ENCODE peak calls at places on chromosome 3, in ten cellular contexts. One of them, this sample, is unnamed. For H3K9me3, the result is how much of the 10 kb centered on the place peaks cover.

GRCh38 chr3:57281710-57282109 is 10.8 kb downstream of the ASB14 start:
- DNase-seq in transverse colon: no peak
- DNase-seq in heart left ventricle: no peak
- DNase-seq in adrenal gland: no peak
- DNase-seq in psoas muscle: no peak
- DNase-seq in Peyer's patch: no peak
- DNase-seq in colonic mucosa: no peak
- DNase-seq in left lung: no peak
- DNase-seq in AG04450: no peak
- DNase-seq in body of pancreas: no peak
- DNase-seq in this sample: no peak

GRCh38 chr3:38805765-38806386 is 10.1 kb downstream of the SCN10A start:
- DNase-seq in adrenal gland: peak
- DNase-seq in heart left ventricle: no peak
- DNase-seq in body of pancreas: peak
- DNase-seq in psoas muscle: no peak
- DNase-seq in AG04450: peak
- DNase-seq in Peyer's patch: peak
- DNase-seq in left lung: no peak
- DNase-seq in transverse colon: peak
- DNase-seq in colonic mucosa: peak
- DNase-seq in this sample: no peak

GRCh38 chr3:100602506-100603444 is 6.6 kb upstream of the ADGRG7 start:
- DNase-seq in heart left ventricle: no peak
- DNase-seq in Peyer's patch: no peak
- DNase-seq in colonic mucosa: no peak
- DNase-seq in transverse colon: no peak
- DNase-seq in adrenal gland: no peak
- DNase-seq in psoas muscle: no peak
- DNase-seq in left lung: no peak
- DNase-seq in body of pancreas: no peak
- DNase-seq in AG04450: no peak
- DNase-seq in this sample: no peak

GRCh38 chr3:13210221-13210975 is 137.2 kb upstream of the IQSEC1 start:
- DNase-seq in transverse colon: no peak
- DNase-seq in colonic mucosa: no peak
- DNase-seq in adrenal gland: no peak
- DNase-seq in Peyer's patch: no peak
- DNase-seq in left lung: no peak
- DNase-seq in psoas muscle: no peak
- DNase-seq in body of pancreas: no peak
- DNase-seq in AG04450: no peak
- DNase-seq in heart left ventricle: no peak
- DNase-seq in this sample: no peak

GRCh38 chr3:171282041-171282440 is 178.2 kb downstream of the TNIK start:
- DNase-seq in Peyer's patch: no peak
- DNase-seq in adrenal gland: peak
- DNase-seq in AG04450: no peak
- DNase-seq in heart left ventricle: no peak
- DNase-seq in transverse colon: no peak
- DNase-seq in psoas muscle: no peak
- DNase-seq in colonic mucosa: peak
- DNase-seq in left lung: no peak
- DNase-seq in body of pancreas: no peak
- DNase-seq in this sample: no peak

GRCh38 chr3:162119651-162120050 is 623.0 kb downstream of the OTOL1 start:
- DNase-seq in psoas muscle: no peak
- DNase-seq in Peyer's patch: no peak
- DNase-seq in body of pancreas: no peak
- DNase-seq in colonic mucosa: no peak
- DNase-seq in transverse colon: no peak
- DNase-seq in left lung: no peak
- DNase-seq in AG04450: no peak
- DNase-seq in heart left ventricle: no peak
- DNase-seq in adrenal gland: no peak
- DNase-seq in this sample: no peak

GRCh38 chr3:183324083-183324482 is 71.0 kb downstream of the B3GNT5 start:
- DNase-seq in left lung: no peak
- DNase-seq in psoas muscle: no peak
- DNase-seq in AG04450: no peak
- DNase-seq in heart left ventricle: no peak
- DNase-seq in body of pancreas: no peak
- DNase-seq in Peyer's patch: peak
- DNase-seq in adrenal gland: no peak
- DNase-seq in colonic mucosa: no peak
- DNase-seq in transverse colon: no peak
- DNase-seq in this sample: no peak

GRCh38 chr3:171685116-171685895 is 125.0 kb downstream of the PLD1 start:
- DNase-seq in body of pancreas: no peak
- DNase-seq in left lung: no peak
- DNase-seq in psoas muscle: no peak
- DNase-seq in AG04450: no peak
- DNase-seq in heart left ventricle: no peak
- DNase-seq in colonic mucosa: no peak
- DNase-seq in transverse colon: no peak
- DNase-seq in Peyer's patch: no peak
- DNase-seq in adrenal gland: no peak
- DNase-seq in this sample: no peak

GRCh38 chr3:11291808-11292207 is 19.6 kb downstream of the ATG7 start:
- DNase-seq in transverse colon: no peak
- DNase-seq in adrenal gland: no peak
- DNase-seq in psoas muscle: no peak
- DNase-seq in colonic mucosa: no peak
- DNase-seq in heart left ventricle: no peak
- DNase-seq in left lung: no peak
- DNase-seq in Peyer's patch: no peak
- DNase-seq in body of pancreas: no peak
- DNase-seq in AG04450: no peak
- DNase-seq in this sample: no peak

GRCh38 chr3:105907790-105908189 is 39.0 kb upstream of the CBLB start:
- DNase-seq in AG04450: no peak
- DNase-seq in colonic mucosa: no peak
- DNase-seq in Peyer's patch: no peak
- DNase-seq in psoas muscle: no peak
- DNase-seq in heart left ventricle: no peak
- DNase-seq in adrenal gland: no peak
- DNase-seq in left lung: no peak
- DNase-seq in transverse colon: no peak
- DNase-seq in body of pancreas: no peak
- DNase-seq in this sample: no peak

GRCh38 chr3:66393486-66394260 is 107.1 kb downstream of the LRIG1 start:
- DNase-seq in colonic mucosa: no peak
- DNase-seq in psoas muscle: no peak
- DNase-seq in heart left ventricle: no peak
- DNase-seq in adrenal gland: no peak
- DNase-seq in body of pancreas: no peak
- DNase-seq in Peyer's patch: peak
- DNase-seq in AG04450: no peak
- DNase-seq in transverse colon: no peak
- DNase-seq in left lung: no peak
- DNase-seq in this sample: no peak

GRCh38 chr3:124260206-124260915 is 268.4 kb upstream of the ROPN1 start:
- DNase-seq in heart left ventricle: peak
- DNase-seq in AG04450: peak
- DNase-seq in psoas muscle: peak
- DNase-seq in transverse colon: no peak
- DNase-seq in left lung: peak
- DNase-seq in colonic mucosa: no peak
- DNase-seq in adrenal gland: peak
- DNase-seq in body of pancreas: no peak
- DNase-seq in Peyer's patch: peak
- DNase-seq in this sample: peak

GRCh38 chr3:40996827-40997710 is 202.2 kb upstream of the CTNNB1 start:
- DNase-seq in left lung: no peak
- DNase-seq in psoas muscle: no peak
- DNase-seq in Peyer's patch: no peak
- DNase-seq in transverse colon: no peak
- DNase-seq in colonic mucosa: no peak
- DNase-seq in heart left ventricle: no peak
- DNase-seq in body of pancreas: no peak
- DNase-seq in AG04450: no peak
- DNase-seq in adrenal gland: no peak
- DNase-seq in this sample: no peak

GRCh38 chr3:346186-346585 is 149.6 kb downstream of the CHL1 start:
- DNase-seq in left lung: no peak
- DNase-seq in AG04450: peak
- DNase-seq in heart left ventricle: no peak
- DNase-seq in transverse colon: no peak
- DNase-seq in adrenal gland: no peak
- DNase-seq in psoas muscle: no peak
- DNase-seq in Peyer's patch: no peak
- DNase-seq in colonic mucosa: no peak
- DNase-seq in body of pancreas: no peak
- DNase-seq in this sample: no peak
- H3K9me3 ChIP-seq in left lung: under half
- H3K9me3 ChIP-seq in AG04450: under half
- H3K9me3 ChIP-seq in heart left ventricle: under half
- H3K9me3 ChIP-seq in transverse colon: under half
- H3K9me3 ChIP-seq in adrenal gland: under half
- H3K9me3 ChIP-seq in psoas muscle: under half
- H3K9me3 ChIP-seq in Peyer's patch: under half
- H3K9me3 ChIP-seq in colonic mucosa: under half
- H3K9me3 ChIP-seq in body of pancreas: under half
- H3K9me3 ChIP-seq in this sample: under half

GRCh38 chr3:137771401-137772230 is 7.5 kb downstream of the SOX14 start:
- DNase-seq in heart left ventricle: no peak
- DNase-seq in adrenal gland: no peak
- DNase-seq in colonic mucosa: no peak
- DNase-seq in AG04450: no peak
- DNase-seq in Peyer's patch: no peak
- DNase-seq in psoas muscle: no peak
- DNase-seq in left lung: no peak
- DNase-seq in body of pancreas: no peak
- DNase-seq in transverse colon: no peak
- DNase-seq in this sample: no peak
- H3K9me3 ChIP-seq in heart left ventricle: under half
- H3K9me3 ChIP-seq in adrenal gland: under half
- H3K9me3 ChIP-seq in colonic mucosa: under half
- H3K9me3 ChIP-seq in AG04450: under half
- H3K9me3 ChIP-seq in Peyer's patch: under half
- H3K9me3 ChIP-seq in psoas muscle: under half
- H3K9me3 ChIP-seq in left lung: under half
- H3K9me3 ChIP-seq in body of pancreas: under half
- H3K9me3 ChIP-seq in transverse colon: under half
- H3K9me3 ChIP-seq in this sample: under half

GRCh38 chr3:179036626-179037300 is 34.8 kb downstream of the ZMAT3 start:
- DNase-seq in adrenal gland: no peak
- DNase-seq in heart left ventricle: no peak
- DNase-seq in left lung: no peak
- DNase-seq in body of pancreas: no peak
- DNase-seq in AG04450: no peak
- DNase-seq in colonic mucosa: no peak
- DNase-seq in Peyer's patch: no peak
- DNase-seq in transverse colon: no peak
- DNase-seq in psoas muscle: no peak
- DNase-seq in this sample: no peak

GRCh38 chr3:179037361-179037760 is 34.2 kb downstream of the ZMAT3 start:
- DNase-seq in body of pancreas: no peak
- DNase-seq in left lung: no peak
- DNase-seq in colonic mucosa: peak
- DNase-seq in transverse colon: peak
- DNase-seq in adrenal gland: no peak
- DNase-seq in AG04450: no peak
- DNase-seq in psoas muscle: peak
- DNase-seq in Peyer's patch: peak
- DNase-seq in heart left ventricle: peak
- DNase-seq in this sample: peak

GRCh38 chr3:179036226-179036625 is 35.4 kb downstream of the ZMAT3 start:
- DNase-seq in Peyer's patch: no peak
- DNase-seq in adrenal gland: no peak
- DNase-seq in transverse colon: no peak
- DNase-seq in psoas muscle: no peak
- DNase-seq in body of pancreas: no peak
- DNase-seq in AG04450: no peak
- DNase-seq in heart left ventricle: no peak
- DNase-seq in left lung: no peak
- DNase-seq in colonic mucosa: no peak
- DNase-seq in this sample: no peak

GRCh38 chr3:179035232-179035631 is 36.4 kb downstream of the ZMAT3 start:
- DNase-seq in psoas muscle: no peak
- DNase-seq in Peyer's patch: no peak
- DNase-seq in body of pancreas: no peak
- DNase-seq in left lung: no peak
- DNase-seq in AG04450: no peak
- DNase-seq in colonic mucosa: no peak
- DNase-seq in adrenal gland: no peak
- DNase-seq in transverse colon: no peak
- DNase-seq in heart left ventricle: no peak
- DNase-seq in this sample: no peak

DNA sequence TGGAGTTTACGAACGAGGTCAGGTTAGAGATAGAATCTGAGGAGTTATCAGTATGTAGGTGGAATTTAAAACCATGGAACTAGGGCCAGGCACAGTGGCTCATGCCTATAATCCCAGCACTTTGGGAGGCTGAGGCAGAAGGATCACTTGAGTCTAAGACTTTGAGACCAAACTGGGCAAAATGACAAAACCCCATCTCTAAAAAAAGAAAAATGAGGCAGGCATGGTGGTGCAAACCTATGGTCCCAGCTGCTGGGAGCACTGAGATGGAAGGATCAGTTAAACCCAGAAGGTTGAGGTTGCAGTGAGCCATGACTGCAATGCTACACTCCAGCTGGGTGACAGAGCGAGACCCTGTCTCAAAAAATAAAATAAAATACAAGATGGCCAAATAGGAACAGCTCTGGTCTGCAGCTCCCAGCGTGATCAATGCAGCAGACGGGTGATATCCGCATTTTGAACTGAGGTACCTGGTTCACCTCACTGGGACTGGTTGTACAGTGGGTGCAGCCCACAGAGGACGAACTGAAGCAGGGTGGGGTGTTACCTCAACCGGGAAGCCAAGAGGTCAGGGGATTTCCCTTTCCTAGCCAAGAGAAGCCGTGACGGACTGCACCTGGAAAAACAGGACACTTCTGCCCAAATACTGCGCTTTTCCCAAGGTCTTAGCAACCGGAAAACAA is 33.3 kb downstream of the ZMAT3 start:
- DNase-seq in AG04450: no peak
- DNase-seq in psoas muscle: no peak
- DNase-seq in colonic mucosa: no peak
- DNase-seq in transverse colon: no peak
- DNase-seq in Peyer's patch: no peak
- DNase-seq in adrenal gland: no peak
- DNase-seq in left lung: no peak
- DNase-seq in body of pancreas: no peak
- DNase-seq in heart left ventricle: no peak
- DNase-seq in this sample: no peak
- H3K9me3 ChIP-seq in AG04450: under half
- H3K9me3 ChIP-seq in psoas muscle: under half
- H3K9me3 ChIP-seq in colonic mucosa: under half
- H3K9me3 ChIP-seq in transverse colon: under half
- H3K9me3 ChIP-seq in Peyer's patch: under half
- H3K9me3 ChIP-seq in adrenal gland: under half
- H3K9me3 ChIP-seq in left lung: under half
- H3K9me3 ChIP-seq in body of pancreas: under half
- H3K9me3 ChIP-seq in heart left ventricle: under half
- H3K9me3 ChIP-seq in this sample: under half

DNA sequence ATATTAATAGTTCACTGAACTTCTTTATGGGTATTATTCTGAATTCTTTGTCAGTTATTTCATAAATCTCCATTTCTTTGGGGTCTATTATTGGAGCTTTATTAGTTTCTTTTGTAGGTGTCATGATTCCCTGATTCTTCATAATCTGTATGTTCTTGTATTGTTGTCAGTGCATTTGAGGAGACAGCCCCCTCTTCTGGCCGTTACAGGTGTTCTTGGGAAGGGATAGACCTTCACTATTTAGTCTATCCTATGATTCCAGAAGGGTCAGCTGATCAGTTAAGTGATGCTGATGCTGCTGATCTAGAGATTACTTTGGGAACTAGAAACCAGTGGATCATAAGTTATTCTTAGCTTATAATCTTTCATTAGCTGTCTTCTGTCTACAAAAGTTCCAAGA is 34.9 kb downstream of the TMEM39A start:
- DNase-seq in colonic mucosa: no peak
- DNase-seq in left lung: no peak
- DNase-seq in body of pancreas: no peak
- DNase-seq in psoas muscle: no peak
- DNase-seq in heart left ventricle: no peak
- DNase-seq in AG04450: no peak
- DNase-seq in Peyer's patch: no peak
- DNase-seq in transverse colon: no peak
- DNase-seq in adrenal gland: no peak
- DNase-seq in this sample: no peak
- H3K9me3 ChIP-seq in colonic mucosa: under half
- H3K9me3 ChIP-seq in left lung: under half
- H3K9me3 ChIP-seq in body of pancreas: under half
- H3K9me3 ChIP-seq in psoas muscle: half or more
- H3K9me3 ChIP-seq in heart left ventricle: half or more
- H3K9me3 ChIP-seq in AG04450: under half
- H3K9me3 ChIP-seq in Peyer's patch: under half
- H3K9me3 ChIP-seq in transverse colon: half or more
- H3K9me3 ChIP-seq in adrenal gland: under half
- H3K9me3 ChIP-seq in this sample: under half